ENCODE peak calls at places on chromosome 17, in nine cellular contexts. One of them, this sample, is unnamed.

GRCh38 chr17:66348605-66349165 is 46.3 kb downstream of the PRKCA start:
- DNase-seq in MM.1S: no peak
- DNase-seq in GM23338: no peak
- DNase-seq in IMR-90: peak
- DNase-seq in hepatocyte: peak
- DNase-seq in PC-3: peak
- DNase-seq in GM23248: peak
- DNase-seq in mammary epithelial cell: peak
- DNase-seq in K562: peak
- DNase-seq in this sample: peak

GRCh38 chr17:36529121-36529520 is 5.5 kb downstream of the MYO19 start:
- DNase-seq in MM.1S: no peak
- DNase-seq in GM23338: no peak
- DNase-seq in IMR-90: peak
- DNase-seq in hepatocyte: no peak
- DNase-seq in PC-3: peak
- DNase-seq in GM23248: peak
- DNase-seq in mammary epithelial cell: peak
- DNase-seq in K562: peak
- DNase-seq in this sample: no peak

GRCh38 chr17:38877130-38877851 is 7.4 kb downstream of the LASP1 start:
- DNase-seq in MM.1S: peak
- DNase-seq in GM23338: peak
- DNase-seq in IMR-90: no peak
- DNase-seq in hepatocyte: no peak
- DNase-seq in PC-3: no peak
- DNase-seq in GM23248: no peak
- DNase-seq in mammary epithelial cell: no peak
- DNase-seq in K562: no peak
- DNase-seq in this sample: peak

GRCh38 chr17:58390884-58391283 is 26.4 kb downstream of the RNF43 start:
- DNase-seq in MM.1S: no peak
- DNase-seq in GM23338: no peak
- DNase-seq in IMR-90: no peak
- DNase-seq in hepatocyte: no peak
- DNase-seq in PC-3: no peak
- DNase-seq in GM23248: no peak
- DNase-seq in mammary epithelial cell: no peak
- DNase-seq in K562: no peak
- DNase-seq in this sample: no peak

GRCh38 chr17:14815079-14815478 is 450.0 kb downstream of the PMP22 start:
- DNase-seq in MM.1S: no peak
- DNase-seq in GM23338: no peak
- DNase-seq in IMR-90: peak
- DNase-seq in hepatocyte: no peak
- DNase-seq in PC-3: peak
- DNase-seq in GM23248: peak
- DNase-seq in mammary epithelial cell: peak
- DNase-seq in K562: no peak
- DNase-seq in this sample: no peak

GRCh38 chr17:35187481-35187880 is 6.7 kb downstream of the SLC35G3 start:
- DNase-seq in MM.1S: no peak
- DNase-seq in GM23338: no peak
- DNase-seq in IMR-90: no peak
- DNase-seq in hepatocyte: no peak
- DNase-seq in PC-3: no peak
- DNase-seq in GM23248: no peak
- DNase-seq in mammary epithelial cell: no peak
- DNase-seq in K562: no peak
- DNase-seq in this sample: no peak

GRCh38 chr17:57856792-57857620 is 7.2 kb upstream of the MRPS23 start:
- DNase-seq in MM.1S: no peak
- DNase-seq in GM23338: no peak
- DNase-seq in IMR-90: no peak
- DNase-seq in hepatocyte: no peak
- DNase-seq in PC-3: no peak
- DNase-seq in GM23248: no peak
- DNase-seq in mammary epithelial cell: no peak
- DNase-seq in K562: no peak
- DNase-seq in this sample: no peak

GRCh38 chr17:4236456-4236855 is 27.3 kb downstream of the ANKFY1 start:
- DNase-seq in MM.1S: no peak
- DNase-seq in GM23338: no peak
- DNase-seq in IMR-90: peak
- DNase-seq in hepatocyte: no peak
- DNase-seq in PC-3: no peak
- DNase-seq in GM23248: no peak
- DNase-seq in mammary epithelial cell: no peak
- DNase-seq in K562: no peak
- DNase-seq in this sample: no peak

GRCh38 chr17:6442775-6443174 is 1.5 kb upstream of the PIMREG start:
- DNase-seq in MM.1S: no peak
- DNase-seq in GM23338: no peak
- DNase-seq in IMR-90: no peak
- DNase-seq in hepatocyte: no peak
- DNase-seq in PC-3: no peak
- DNase-seq in GM23248: no peak
- DNase-seq in mammary epithelial cell: no peak
- DNase-seq in K562: no peak
- DNase-seq in this sample: no peak

GRCh38 chr17:6444573-6445335 is 499 bp downstream of the PIMREG start:
- DNase-seq in MM.1S: no peak
- DNase-seq in GM23338: peak
- DNase-seq in IMR-90: no peak
- DNase-seq in hepatocyte: no peak
- DNase-seq in PC-3: no peak
- DNase-seq in GM23248: peak
- DNase-seq in mammary epithelial cell: no peak
- DNase-seq in K562: no peak
- DNase-seq in this sample: peak

GRCh38 chr17:6446516-6447100 is 2.4 kb downstream of the PIMREG start:
- DNase-seq in MM.1S: no peak
- DNase-seq in GM23338: no peak
- DNase-seq in IMR-90: no peak
- DNase-seq in hepatocyte: no peak
- DNase-seq in PC-3: no peak
- DNase-seq in GM23248: no peak
- DNase-seq in mammary epithelial cell: no peak
- DNase-seq in K562: no peak
- DNase-seq in this sample: peak

GRCh38 chr17:6439951-6440350 is 4.3 kb upstream of the PIMREG start:
- DNase-seq in MM.1S: no peak
- DNase-seq in GM23338: peak
- DNase-seq in IMR-90: no peak
- DNase-seq in hepatocyte: no peak
- DNase-seq in PC-3: no peak
- DNase-seq in GM23248: no peak
- DNase-seq in mammary epithelial cell: no peak
- DNase-seq in K562: no peak
- DNase-seq in this sample: peak

DNA sequence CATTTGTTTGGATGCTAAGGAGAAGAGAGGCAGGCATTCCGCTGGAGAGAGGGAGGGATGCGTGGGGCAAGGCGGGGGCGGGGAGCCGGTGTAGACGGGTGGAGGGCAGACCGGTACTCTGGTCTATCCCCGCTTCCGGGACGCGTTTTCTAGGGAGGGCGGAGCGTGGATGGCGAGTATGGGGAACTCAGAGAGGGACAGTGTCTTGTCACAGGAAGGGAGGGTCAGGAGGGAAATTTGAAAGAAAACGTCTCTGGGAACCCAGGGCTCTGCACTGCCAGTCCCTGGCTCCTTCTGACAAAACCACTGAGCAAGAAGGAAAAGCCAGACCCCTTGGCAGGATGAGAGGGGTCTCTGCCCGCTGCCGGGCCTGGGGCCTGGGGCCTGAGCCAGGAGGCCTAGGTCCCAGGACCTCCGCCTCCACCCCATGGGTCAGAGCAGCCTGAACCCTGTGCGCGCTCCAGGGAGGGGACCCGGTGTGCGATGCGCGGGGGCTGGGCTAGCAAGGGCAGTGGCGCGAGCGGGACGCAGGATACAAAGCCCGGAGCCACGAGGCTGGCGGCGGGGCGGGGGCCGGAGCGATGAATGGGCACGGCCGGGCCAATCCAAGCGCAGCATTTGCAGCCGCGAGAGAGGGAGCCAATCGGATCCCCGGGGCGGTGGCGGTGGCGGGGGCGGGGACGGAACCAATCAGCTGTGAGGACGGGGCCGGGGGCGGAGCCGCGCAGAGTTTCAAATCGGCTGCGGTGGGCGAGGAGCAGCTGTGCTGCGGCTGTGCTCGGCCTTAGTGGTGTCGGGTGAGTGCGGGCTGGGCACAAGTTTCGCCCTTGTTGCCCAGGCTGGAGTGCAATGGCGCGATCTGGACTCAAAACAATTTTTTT is at the start of gene PIMREG:
- DNase-seq in MM.1S: peak
- DNase-seq in GM23338: peak
- DNase-seq in IMR-90: peak
- DNase-seq in hepatocyte: peak
- DNase-seq in PC-3: peak
- DNase-seq in GM23248: peak
- DNase-seq in mammary epithelial cell: peak
- DNase-seq in K562: peak
- DNase-seq in this sample: peak
- H2AFZ ChIP-seq in MM.1S: peak
- H2AFZ ChIP-seq in GM23338: peak
- H2AFZ ChIP-seq in IMR-90: peak
- H2AFZ ChIP-seq in hepatocyte: peak
- H2AFZ ChIP-seq in PC-3: peak
- H2AFZ ChIP-seq in GM23248: peak
- H2AFZ ChIP-seq in mammary epithelial cell: peak
- H2AFZ ChIP-seq in K562: peak
- H2AFZ ChIP-seq in this sample: peak

DNA sequence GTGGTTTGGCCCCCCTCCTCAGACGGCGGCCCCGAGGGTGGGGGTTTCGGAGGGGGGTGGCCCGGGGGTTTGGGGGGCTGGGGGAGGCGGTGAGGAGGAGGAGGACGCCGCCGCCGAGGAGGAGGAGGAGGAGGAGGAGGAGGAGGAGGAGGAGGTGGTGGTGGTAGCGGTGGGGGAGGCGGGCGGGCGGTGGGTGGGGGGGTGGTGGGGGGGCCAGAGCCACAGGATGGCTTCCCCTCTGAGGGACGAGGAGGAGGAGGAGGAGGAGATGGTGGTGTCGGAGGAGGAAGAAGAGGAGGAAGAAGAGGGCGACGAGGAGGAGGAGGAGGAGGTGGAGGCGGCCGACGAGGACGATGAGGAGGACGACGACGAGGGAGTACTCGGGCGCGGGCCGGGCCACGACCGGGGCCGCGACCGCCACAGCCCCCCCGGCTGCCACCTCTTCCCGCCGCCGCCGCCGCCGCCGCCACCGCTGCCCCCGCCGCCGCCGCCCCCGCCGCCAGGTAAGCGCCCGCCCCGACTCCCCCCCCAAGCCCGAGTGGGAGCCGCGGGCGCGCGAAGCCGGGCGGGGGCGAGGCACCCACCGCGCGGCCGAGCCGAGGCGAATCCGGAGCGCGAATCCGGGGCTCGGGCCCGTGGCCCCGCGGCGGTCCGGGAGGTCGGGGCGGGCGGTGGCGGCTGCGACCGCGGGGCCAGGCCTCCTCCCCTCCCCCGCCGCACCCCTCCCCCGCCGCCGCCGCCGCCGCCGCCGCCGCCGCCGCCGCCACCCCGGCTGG is 3.8 kb upstream of the CHD3 start:
- DNase-seq in MM.1S: no peak
- DNase-seq in GM23338: peak
- DNase-seq in IMR-90: no peak
- DNase-seq in hepatocyte: peak
- DNase-seq in PC-3: no peak
- DNase-seq in GM23248: peak
- DNase-seq in mammary epithelial cell: no peak
- DNase-seq in K562: peak
- DNase-seq in this sample: peak
- H2AFZ ChIP-seq in MM.1S: no peak
- H2AFZ ChIP-seq in GM23338: no peak
- H2AFZ ChIP-seq in IMR-90: peak
- H2AFZ ChIP-seq in hepatocyte: no peak
- H2AFZ ChIP-seq in PC-3: no peak
- H2AFZ ChIP-seq in GM23248: no peak
- H2AFZ ChIP-seq in mammary epithelial cell: peak
- H2AFZ ChIP-seq in K562: no peak
- H2AFZ ChIP-seq in this sample: no peak

GRCh38 chr17:52158450-52159042 is at the start of gene CA10:
- DNase-seq in MM.1S: no peak
- DNase-seq in GM23338: peak
- DNase-seq in IMR-90: no peak
- DNase-seq in hepatocyte: peak
- DNase-seq in PC-3: no peak
- DNase-seq in GM23248: no peak
- DNase-seq in mammary epithelial cell: no peak
- DNase-seq in K562: no peak
- DNase-seq in this sample: peak

GRCh38 chr17:52159159-52159809 is 770 bp upstream of the CA10 start:
- DNase-seq in MM.1S: no peak
- DNase-seq in GM23338: peak
- DNase-seq in IMR-90: no peak
- DNase-seq in hepatocyte: no peak
- DNase-seq in PC-3: no peak
- DNase-seq in GM23248: no peak
- DNase-seq in mammary epithelial cell: no peak
- DNase-seq in K562: no peak
- DNase-seq in this sample: peak

GRCh38 chr17:52156576-52156975 is 1.9 kb downstream of the CA10 start:
- DNase-seq in MM.1S: no peak
- DNase-seq in GM23338: peak
- DNase-seq in IMR-90: no peak
- DNase-seq in hepatocyte: no peak
- DNase-seq in PC-3: no peak
- DNase-seq in GM23248: no peak
- DNase-seq in mammary epithelial cell: no peak
- DNase-seq in K562: no peak
- DNase-seq in this sample: no peak

GRCh38 chr17:52157161-52157560 is 1.4 kb downstream of the CA10 start:
- DNase-seq in MM.1S: no peak
- DNase-seq in GM23338: peak
- DNase-seq in IMR-90: no peak
- DNase-seq in hepatocyte: no peak
- DNase-seq in PC-3: no peak
- DNase-seq in GM23248: no peak
- DNase-seq in mammary epithelial cell: no peak
- DNase-seq in K562: no peak
- DNase-seq in this sample: peak

GRCh38 chr17:52157603-52158449 is 688 bp downstream of the CA10 start:
- DNase-seq in MM.1S: no peak
- DNase-seq in GM23338: peak
- DNase-seq in IMR-90: no peak
- DNase-seq in hepatocyte: no peak
- DNase-seq in PC-3: no peak
- DNase-seq in GM23248: no peak
- DNase-seq in mammary epithelial cell: no peak
- DNase-seq in K562: no peak
- DNase-seq in this sample: no peak
- H2AFZ ChIP-seq in MM.1S: no peak
- H2AFZ ChIP-seq in GM23338: peak
- H2AFZ ChIP-seq in IMR-90: no peak
- H2AFZ ChIP-seq in hepatocyte: peak
- H2AFZ ChIP-seq in PC-3: no peak
- H2AFZ ChIP-seq in GM23248: no peak
- H2AFZ ChIP-seq in mammary epithelial cell: peak
- H2AFZ ChIP-seq in K562: no peak
- H2AFZ ChIP-seq in this sample: no peak

DNA sequence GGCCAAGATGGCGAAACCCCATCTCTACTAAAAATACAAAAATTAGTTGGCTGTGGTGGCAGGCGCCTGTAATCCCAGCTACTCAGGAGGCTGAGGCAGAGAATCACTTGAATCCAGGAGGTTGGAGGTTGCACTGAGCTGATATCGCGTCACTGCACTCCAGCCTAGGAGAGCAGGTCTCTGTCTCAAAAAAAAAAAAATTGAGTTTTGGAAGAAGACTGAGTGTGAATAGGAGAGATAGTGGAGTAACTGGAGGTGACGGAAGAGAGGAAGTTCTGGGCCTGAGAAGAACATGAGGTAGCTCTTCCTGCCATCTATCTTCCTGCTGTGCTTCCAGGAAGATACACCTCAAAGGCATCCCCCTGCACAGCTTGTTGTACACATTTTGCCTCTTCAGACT is 11.4 kb downstream of the HOXB1 start:
- DNase-seq in MM.1S: no peak
- DNase-seq in GM23338: no peak
- DNase-seq in IMR-90: no peak
- DNase-seq in hepatocyte: no peak
- DNase-seq in PC-3: no peak
- DNase-seq in GM23248: no peak
- DNase-seq in mammary epithelial cell: no peak
- DNase-seq in K562: no peak
- DNase-seq in this sample: no peak
- H2AFZ ChIP-seq in MM.1S: no peak
- H2AFZ ChIP-seq in GM23338: no peak
- H2AFZ ChIP-seq in IMR-90: no peak
- H2AFZ ChIP-seq in hepatocyte: no peak
- H2AFZ ChIP-seq in PC-3: no peak
- H2AFZ ChIP-seq in GM23248: no peak
- H2AFZ ChIP-seq in mammary epithelial cell: no peak
- H2AFZ ChIP-seq in K562: peak
- H2AFZ ChIP-seq in this sample: no peak

This sample was measured in osteoblast.